ENCODE peak calls at places on chromosomes 12 and 14, in seven cellular contexts. M is astrocyte of the cerebellum, N is GM13976, V is astrocyte of the spinal cord, Q is MM.1S, E is astrocyte, R is osteocyte. B is an unnamed sample.

GRCh38 chr12:19431407-19432308 is 7.6 kb upstream of the AEBP2 start:
- DNase-seq in R (no peak), N (peak), V (peak), Q (no peak), M (peak), E (peak), B (peak)

GRCh38 chr12:51217133-51217967 is 512 bp downstream of the POU6F1 start:
- DNase-seq in N (peak), E (no peak), V (no peak), Q (peak), M (no peak), R (no peak), B (peak)

GRCh38 chr12:66130267-66131066 is at the start of gene LLPH:
- DNase-seq in V (peak), M (peak), R (peak), Q (peak), E (peak), N (peak), B (peak)

GRCh38 chr14:100575266-100575995 is 11.8 kb downstream of the BEGAIN start:
- DNase-seq in R (no peak), E (no peak), V (no peak), N (no peak), Q (no peak), M (no peak), B (no peak)

GRCh38 chr12:39440101-39440500 is 2.8 kb downstream of the KIF21A start:
- DNase-seq in R (no peak), V (no peak), Q (no peak), N (no peak), E (no peak), M (no peak), B (no peak)

GRCh38 chr14:37036669-37037341 is 135.6 kb downstream of the SLC25A21 start:
- DNase-seq in R (no peak), M (peak), V (peak), N (no peak), E (peak), Q (peak), B (no peak)

GRCh38 chr14:68977741-68978549 is 1.2 kb downstream of the ACTN1 start:
- DNase-seq in N (peak), E (peak), Q (no peak), R (peak), V (peak), M (peak), B (peak)

GRCh38 chr12:52087961-52088820 is 8.7 kb downstream of the SMIM41 start:
- DNase-seq in R (no peak), Q (no peak), M (no peak), V (no peak), N (peak), E (no peak), B (no peak)

GRCh38 chr12:110224379-110225304 is 56.4 kb upstream of the ATP2A2 start:
- DNase-seq in V (peak), R (no peak), Q (peak), M (peak), N (no peak), E (peak), B (no peak)
- TF ChIP-seq CTCF in V (peak), R (peak), Q (peak), M (peak), N (no peak), E (peak), B (peak)

GRCh38 chr12:38384816-38385491 is 68.4 kb downstream of the ALG10B start:
- DNase-seq in M (no peak), V (no peak), Q (no peak), R (no peak), E (no peak), N (no peak), B (no peak)
- TF ChIP-seq CTCF in M (no peak), V (no peak), Q (peak), R (no peak), E (no peak), N (no peak), B (no peak)

DNA sequence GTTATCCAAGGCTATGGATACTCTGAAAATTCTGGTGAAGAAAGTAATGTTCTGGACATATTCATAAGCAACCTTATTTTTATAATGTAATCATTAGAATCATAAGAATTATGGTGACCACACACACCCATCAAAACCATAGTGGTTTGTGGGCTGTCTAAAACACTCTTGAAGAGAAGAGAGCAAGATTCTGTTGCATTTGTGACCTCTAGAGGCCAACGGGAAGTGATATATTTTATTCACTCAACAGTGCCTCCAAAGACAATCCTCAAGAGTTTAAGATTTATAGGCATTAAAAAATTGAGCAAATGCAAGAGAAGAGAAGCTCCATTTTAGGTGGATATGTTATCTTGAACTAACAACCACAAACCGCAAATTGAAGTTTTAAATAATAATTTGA is 68.5 kb upstream of the LGR5 start:
- DNase-seq in N (no peak), V (no peak), E (no peak), M (no peak), Q (peak), R (no peak), B (no peak)
- TF ChIP-seq CTCF in N (no peak), V (no peak), E (no peak), M (no peak), Q (peak), R (peak), B (no peak)

GRCh38 chr14:29085546-29085945 is 319.0 kb downstream of the FOXG1 start:
- DNase-seq in E (no peak), Q (no peak), V (no peak), R (no peak), M (no peak), N (no peak), B (no peak)
- TF ChIP-seq CTCF in E (peak), Q (no peak), V (peak), R (no peak), M (peak), N (no peak), B (no peak)

GRCh38 chr12:128639089-128639488 is 184.7 kb downstream of the SLC15A4 start:
- DNase-seq in V (no peak), N (no peak), R (no peak), Q (no peak), M (no peak), E (no peak), B (no peak)

GRCh38 chr12:128643106-128643651 is 180.6 kb downstream of the SLC15A4 start:
- DNase-seq in R (no peak), Q (no peak), E (no peak), N (no peak), M (no peak), V (no peak), B (no peak)

GRCh38 chr12:128644664-128645296 is 179.0 kb downstream of the SLC15A4 start:
- DNase-seq in R (no peak), M (no peak), N (peak), E (no peak), Q (no peak), V (no peak), B (peak)
- TF ChIP-seq CTCF in R (peak), M (peak), N (peak), E (peak), Q (peak), V (peak), B (peak)